ENCODE peak calls at places on chromosomes 1 and 21, in four cellular contexts. U is CD8-positive, alpha-beta memory T cell; S is small intestine; W is heart right ventricle. Y is an unnamed sample.

GRCh38 chr1:185144233-185144632 is 12.5 kb downstream of the TRMT1L start:
- DNase-seq in U (no peak), S (no peak), W (no peak), Y (no peak)

GRCh38 chr1:209758360-209758759 is 2.5 kb downstream of the TRAF3IP3 start:
- DNase-seq in U (no peak), S (no peak), W (no peak), Y (no peak)

GRCh38 chr1:157137051-157137772 is 983 bp downstream of the ETV3 start:
- DNase-seq in U (no peak), S (peak; percentile 42), W (no peak), Y (peak; percentile 42)

GRCh38 chr1:10399487-10399917 is 638 bp downstream of the PGD start:
- DNase-seq in U (no peak), S (peak; percentile 13), W (peak; percentile 18), Y (no peak)

GRCh38 chr1:235468009-235468408 is 36.2 kb downstream of the B3GALNT2 start:
- DNase-seq in U (no peak), S (no peak), W (no peak), Y (no peak)

GRCh38 chr1:20530261-20530660 is 22.1 kb upstream of the FAM43B start:
- DNase-seq in U (no peak), S (no peak), W (no peak), Y (no peak)

GRCh38 chr1:48710318-48710717 is 66.4 kb downstream of the BEND5 start:
- DNase-seq in U (no peak), S (no peak), W (no peak), Y (no peak)

GRCh38 chr1:56452027-56453011 is 127.0 kb downstream of the PLPP3 start:
- DNase-seq in U (no peak), S (no peak), W (no peak), Y (no peak)

GRCh38 chr1:215523128-215523861 is 43.8 kb upstream of the KCTD3 start:
- DNase-seq in U (no peak), S (no peak), W (no peak), Y (no peak)

GRCh38 chr1:116489231-116489697 is 81.6 kb downstream of the CD58 start:
- DNase-seq in U (no peak), S (peak; percentile 79), W (no peak), Y (peak; percentile 79)

GRCh38 chr1:115632251-115633026 is 9.3 kb upstream of the VANGL1 start:
- DNase-seq in U (no peak), S (no peak), W (no peak), Y (no peak)

GRCh38 chr21:30340714-30341573 is 3.5 kb upstream of the KRTAP27-1 start:
- DNase-seq in U (no peak), S (peak; percentile 3), W (peak; percentile 20), Y (peak; percentile 10)

GRCh38 chr1:54407201-54407956 is 1.2 kb upstream of the SSBP3 start:
- DNase-seq in U (peak; percentile 79), S (peak; percentile 95), W (peak; percentile 87), Y (peak; percentile 80)

GRCh38 chr1:99820546-99820945 is 29.6 kb upstream of the AGL start:
- DNase-seq in U (peak; percentile 41), S (peak; percentile 19), W (no peak), Y (no peak)

GRCh38 chr1:172609528-172609927 is 49.4 kb upstream of the FASLG start:
- DNase-seq in U (peak; percentile 26), S (peak; percentile 25), W (no peak), Y (no peak)

GRCh38 chr1:119220980-119221379 is 80.5 kb upstream of the WARS2 start:
- DNase-seq in U (no peak), S (no peak), W (no peak), Y (no peak)

GRCh38 chr1:163178628-163179027 is 24.1 kb downstream of the RGS5 start:
- DNase-seq in U (no peak), S (no peak), W (no peak), Y (no peak)

GRCh38 chr21:35705237-35705887 is 355.0 kb downstream of the SETD4 start:
- DNase-seq in U (no peak), S (no peak), W (no peak), Y (no peak)

GRCh38 chr1:29249170-29249691 is 12.9 kb downstream of the PTPRU start:
- DNase-seq in U (no peak), S (no peak), W (no peak), Y (peak; percentile 39)

GRCh38 chr1:161081151-161081405 is 8.3 kb downstream of the NECTIN4 start:
- DNase-seq in U (no peak), S (no peak), W (no peak), Y (no peak)

GRCh38 chr1:29586991-29587745 is 350.8 kb downstream of the PTPRU start:
- DNase-seq in U (no peak), S (no peak), W (no peak), Y (no peak)

GRCh38 chr1:38082678-38083317 is 36.2 kb upstream of the POU3F1 start:
- DNase-seq in U (no peak), S (no peak), W (no peak), Y (no peak)

GRCh38 chr1:157403203-157403602 is 149.1 kb downstream of the FCRL5 start:
- DNase-seq in U (no peak), S (peak; percentile 25), W (no peak), Y (peak; percentile 29)

GRCh38 chr1:234164098-234164709 is 209.1 kb upstream of the COA6 start:
- DNase-seq in U (no peak), S (no peak), W (no peak), Y (no peak)

GRCh38 chr1:229035748-229036082 is 235.2 kb upstream of the RAB4A start:
- DNase-seq in U (no peak), S (no peak), W (no peak), Y (no peak)
- H3K27me3 ChIP-seq in U (no peaks in the 10 kb centered on the region), S (no peaks in the 10 kb centered on the region), W (peaks cover 6% of the 10 kb centered on the region), Y (peaks cover 2% of the 10 kb centered on the region)

GRCh38 chr1:174812656-174813055 is 187.1 kb upstream of the CACYBP start:
- DNase-seq in U (no peak), S (peak; percentile 50), W (no peak), Y (no peak)

GRCh38 chr1:174818014-174818616 is 181.6 kb upstream of the CACYBP start:
- DNase-seq in U (no peak), S (no peak), W (no peak), Y (no peak)

GRCh38 chr1:174815474-174815908 is 184.3 kb upstream of the CACYBP start:
- DNase-seq in U (no peak), S (no peak), W (no peak), Y (no peak)

GRCh38 chr1:174812026-174812425 is 187.7 kb upstream of the CACYBP start:
- DNase-seq in U (no peak), S (no peak), W (no peak), Y (no peak)

DNA sequence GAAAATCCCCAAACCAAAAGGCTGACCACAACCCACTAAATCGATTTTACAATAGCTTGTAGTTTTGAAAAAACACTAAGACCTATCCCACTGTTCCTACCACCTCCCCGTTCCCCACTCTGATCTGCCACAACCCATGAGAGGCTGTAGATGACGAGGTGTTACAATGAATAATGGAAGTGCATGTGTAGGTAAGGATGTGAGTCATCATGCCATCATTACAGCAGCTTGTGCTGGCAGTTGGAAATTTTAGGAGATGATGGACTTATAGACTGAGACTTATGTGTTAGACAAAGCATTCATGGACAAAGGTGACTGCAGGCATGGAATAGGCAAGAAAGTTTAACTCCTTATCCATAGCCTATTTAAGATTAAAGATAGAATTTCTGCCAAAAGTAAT is 184.7 kb upstream of the CACYBP start:
- DNase-seq in U (no peak), S (no peak), W (no peak), Y (no peak)
- H3K4me1 ChIP-seq in U (no peaks in the 10 kb centered on the region), S (no peaks in the 10 kb centered on the region), W (no peaks in the 10 kb centered on the region), Y (no peaks in the 10 kb centered on the region)

GRCh38 chr1:92881391-92881790 is 49.6 kb downstream of the RPL5 start:
- DNase-seq in U (no peak), S (no peak), W (no peak), Y (no peak)

GRCh38 chr1:92882817-92883216 is 51.0 kb downstream of the RPL5 start:
- DNase-seq in U (peak; percentile 52), S (peak; percentile 32), W (no peak), Y (no peak)

GRCh38 chr1:92884195-92884594 is 52.4 kb downstream of the RPL5 start:
- DNase-seq in U (no peak), S (no peak), W (no peak), Y (no peak)

GRCh38 chr1:92886886-92887419 is 55.1 kb downstream of the RPL5 start:
- DNase-seq in U (no peak), S (no peak), W (no peak), Y (no peak)

DNA sequence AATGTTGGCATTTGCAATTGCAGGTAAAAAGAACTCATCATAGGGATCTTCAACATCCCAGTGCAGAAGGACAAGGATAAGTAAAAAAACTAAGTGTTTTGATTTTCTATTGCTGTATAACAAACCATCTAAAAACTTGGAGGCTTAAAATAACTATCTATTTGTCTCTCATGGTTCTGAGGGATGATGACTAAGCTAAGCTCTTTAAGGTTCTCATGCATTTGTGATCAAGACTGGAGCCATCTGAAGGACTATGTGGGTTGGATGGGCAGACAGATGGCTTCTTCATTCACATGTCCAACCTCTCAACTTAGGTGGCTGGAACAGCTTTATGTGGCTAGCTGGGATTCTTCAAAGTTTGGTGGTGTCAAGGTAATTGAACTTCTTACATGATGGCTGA is 51.5 kb downstream of the RPL5 start:
- DNase-seq in U (no peak), S (no peak), W (no peak), Y (no peak)
- H3K4me3 ChIP-seq in U (peak overlapping the region; percentile 5), S (no peak overlapping the region), W (no peak overlapping the region), Y (no peak overlapping the region)

GRCh38 chr1:982765-983436 is 1.0 kb upstream of the PERM1 start:
- DNase-seq in U (no peak), S (no peak), W (no peak), Y (no peak)

GRCh38 chr1:983736-984475 is 2.0 kb upstream of the PERM1 start:
- DNase-seq in U (peak; percentile 47), S (peak; percentile 20), W (peak; percentile 48), Y (peak; percentile 74)

GRCh38 chr1:981955-982558 is at the start of gene PERM1:
- DNase-seq in U (no peak), S (no peak), W (peak; percentile 80), Y (no peak)

GRCh38 chr1:984476-984814 is 2.6 kb upstream of the PERM1 start:
- DNase-seq in U (no peak), S (peak; percentile 13), W (no peak), Y (no peak)

DNA sequence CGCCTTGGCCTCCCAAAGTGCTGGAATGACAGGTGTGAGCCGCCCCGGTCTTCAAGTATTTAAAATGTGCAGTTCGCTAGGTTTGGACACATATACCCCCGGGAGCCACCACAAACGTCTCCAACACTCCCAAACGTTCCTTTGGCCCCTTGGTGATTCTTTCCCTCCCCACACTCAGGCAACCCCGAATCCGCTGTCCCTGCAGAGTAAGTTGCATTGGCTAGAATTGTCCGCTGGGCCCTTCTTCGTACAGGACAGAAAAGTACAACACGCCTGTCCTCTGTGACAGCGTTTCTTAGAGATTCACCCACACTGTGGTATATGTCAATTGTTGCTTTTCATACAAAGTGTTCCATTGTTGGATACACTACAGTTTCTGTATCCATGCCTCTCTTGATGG is 3.2 kb upstream of the PERM1 start:
- DNase-seq in U (no peak), S (no peak), W (no peak), Y (no peak)
- H3K27me3 ChIP-seq in U (peaks cover 3% of the 10 kb centered on the region), S (peaks cover 5% of the 10 kb centered on the region), W (no peaks in the 10 kb centered on the region), Y (peaks cover 32% of the 10 kb centered on the region)

DNA sequence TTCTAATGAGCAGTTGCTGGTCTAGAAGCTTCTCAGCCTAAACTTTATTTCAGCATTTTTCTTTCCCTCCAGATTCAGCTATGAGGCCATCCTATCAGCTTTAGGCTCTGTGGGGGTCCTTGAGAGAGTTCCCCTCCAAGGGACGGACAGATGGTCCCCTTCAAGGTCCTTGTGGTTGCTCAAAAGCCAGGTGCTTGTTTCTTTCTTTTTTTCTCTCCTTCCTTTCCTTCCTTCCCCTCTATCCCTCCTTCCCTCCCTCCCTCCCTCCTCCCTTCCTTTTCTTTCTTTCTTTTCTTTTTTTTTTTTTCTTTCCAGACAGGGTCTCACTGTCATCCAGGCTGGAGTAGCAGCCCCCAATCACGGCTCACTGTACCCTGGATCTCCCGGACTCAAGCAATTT is 1.2 kb upstream of the IL6R start:
- DNase-seq in U (no peak), S (no peak), W (no peak), Y (no peak)
- H3K4me1 ChIP-seq in U (peaks cover 63% of the 10 kb centered on the region), S (peaks cover 4% of the 10 kb centered on the region), W (peaks cover 38% of the 10 kb centered on the region), Y (no peaks in the 10 kb centered on the region)